ENCODE peak calls at places on chromosomes 11 and 22, in ten cellular contexts. L is epithelial cell of esophagus; J is left ventricle myocardium inferior; Q is GM06990; V is NCI-H1105; P is CD8-positive, alpha-beta T cell; Z is cardiac muscle cell; A is activated T-helper 1 cell treated with anti-CD3 and anti-CD28 coated beads, Interleukin-2, amount 50 U/mL, for 16 hours; Y is activated CD4-positive, CD25-positive, alpha-beta regulatory T cell treated with anti-CD3 and anti-CD28 coated beads, Interleukin-2, amount 50 U/mL, for 16 hours; S is activated CD4-positive, alpha-beta T cell treated with anti-CD3 and anti-CD28 coated beads, Interleukin-2, amount 10 ng/mL, durations not matched to agents 7 days and 5 days. C is an unnamed sample.

GRCh38 chr11:65380460-65381126 is 1.9 kb downstream of the SLC25A45 start:
- DNase-seq in L (no peak), J (no peak), Q (no peak), V (no peak), P (no peak), Z (no peak), A (no peak), Y (no peak), S (no peak), C (no peak)

GRCh38 chr11:18321622-18321990 is 334 bp downstream of the HPS5 start:
- DNase-seq in L (no peak), J (no peak), Q (no peak), V (no peak), P (no peak), Z (no peak), A (no peak), Y (no peak), S (no peak), C (no peak)

GRCh38 chr11:130428271-130428670 is at the start of gene ADAMTS8:
- DNase-seq in L (no peak), J (no peak), Q (no peak), V (peak; percentile 50), P (no peak), Z (no peak), A (no peak), Y (no peak), S (no peak), C (no peak)

GRCh38 chr22:47918276-47918928 is 1156.0 kb downstream of the TBC1D22A start:
- DNase-seq in L (no peak), J (no peak), Q (no peak), V (no peak), P (peak; percentile 13), Z (no peak), A (peak; percentile 1), Y (no peak), S (peak; percentile 49), C (no peak)

GRCh38 chr11:132898676-132899075 is 633.6 kb downstream of the OPCML start:
- DNase-seq in L (no peak), J (no peak), Q (no peak), V (no peak), P (no peak), Z (no peak), A (no peak), Y (no peak), S (no peak), C (no peak)

GRCh38 chr11:119529936-119530335 is 107.0 kb upstream of the THY1 start:
- DNase-seq in L (no peak), J (no peak), Q (no peak), V (no peak), P (no peak), Z (no peak), A (no peak), Y (no peak), S (no peak), C (no peak)

GRCh38 chr11:123069878-123070821 is 8.2 kb upstream of the HSPA8 start:
- DNase-seq in L (no peak), J (no peak), Q (no peak), V (no peak), P (no peak), Z (no peak), A (no peak), Y (no peak), S (peak; percentile 61), C (no peak)

GRCh38 chr11:32116668-32117067 is 25.8 kb downstream of the RCN1 start:
- DNase-seq in L (no peak), J (no peak), Q (no peak), V (no peak), P (no peak), Z (no peak), A (no peak), Y (no peak), S (no peak), C (no peak)

GRCh38 chr11:3022300-3022967 is 30.3 kb upstream of the NAP1L4 start:
- DNase-seq in L (peak; percentile 90), J (no peak), Q (peak; percentile 35), V (no peak), P (no peak), Z (peak; percentile 88), A (no peak), Y (no peak), S (peak; percentile 37), C (no peak)

GRCh38 chr22:26756675-26757293 is 99.4 kb downstream of the MIAT start:
- DNase-seq in L (peak; percentile 56), J (peak; percentile 55), Q (peak; percentile 56), V (no peak), P (peak; percentile 42), Z (peak; percentile 65), A (no peak), Y (no peak), S (peak; percentile 54), C (no peak)

GRCh38 chr11:112509300-112509699 is 248.6 kb upstream of the PLET1 start:
- DNase-seq in L (no peak), J (no peak), Q (no peak), V (no peak), P (no peak), Z (no peak), A (no peak), Y (no peak), S (no peak), C (no peak)

GRCh38 chr11:2562181-2562581 is 117.4 kb downstream of the KCNQ1 start:
- DNase-seq in L (no peak), J (peak; percentile 18), Q (no peak), V (no peak), P (no peak), Z (no peak), A (no peak), Y (no peak), S (no peak), C (no peak)

GRCh38 chr22:46146329-46146728 is 4.0 kb upstream of the PPARA start:
- DNase-seq in L (no peak), J (no peak), Q (no peak), V (no peak), P (no peak), Z (no peak), A (no peak), Y (no peak), S (no peak), C (no peak)

GRCh38 chr11:33452806-33453205 is 195.6 kb downstream of the HIPK3 start:
- DNase-seq in L (peak; percentile 77), J (no peak), Q (no peak), V (no peak), P (no peak), Z (peak; percentile 84), A (no peak), Y (no peak), S (no peak), C (peak; percentile 86)

GRCh38 chr11:93169950-93170561 is 27.7 kb downstream of the SLC36A4 start:
- DNase-seq in L (peak; percentile 59), J (no peak), Q (no peak), V (peak; percentile 23), P (no peak), Z (peak; percentile 43), A (no peak), Y (no peak), S (no peak), C (no peak)

GRCh38 chr22:33923660-33924246 is 3.5 kb upstream of the LARGE1 start:
- DNase-seq in L (peak; percentile 55), J (no peak), Q (no peak), V (peak; percentile 64), P (no peak), Z (peak; percentile 82), A (no peak), Y (no peak), S (peak; percentile 27), C (peak; percentile 63)

GRCh38 chr22:27801197-27801615 is 350 bp downstream of the MN1 start:
- DNase-seq in L (peak; percentile 60), J (peak; percentile 36), Q (no peak), V (no peak), P (no peak), Z (peak; percentile 54), A (no peak), Y (no peak), S (peak; percentile 24), C (no peak)

GRCh38 chr22:22703715-22704114 is 59.3 kb downstream of the GGTLC2 start:
- DNase-seq in L (no peak), J (no peak), Q (no peak), V (no peak), P (no peak), Z (peak; percentile 69), A (no peak), Y (no peak), S (no peak), C (no peak)

GRCh38 chr11:130560000-130560852 is 111.8 kb downstream of the ADAMTS15 start:
- DNase-seq in L (no peak), J (no peak), Q (no peak), V (no peak), P (no peak), Z (peak; percentile 26), A (no peak), Y (no peak), S (no peak), C (no peak)

GRCh38 chr11:102625163-102625562 is at the start of gene MMP20:
- DNase-seq in L (no peak), J (no peak), Q (no peak), V (no peak), P (no peak), Z (no peak), A (no peak), Y (no peak), S (no peak), C (no peak)

GRCh38 chr11:73384871-73385692 is 8.9 kb downstream of the RELT start:
- DNase-seq in L (no peak), J (peak; percentile 65), Q (peak; percentile 84), V (no peak), P (no peak), Z (no peak), A (no peak), Y (no peak), S (peak; percentile 49), C (no peak)

GRCh38 chr22:32839776-32840571 is 38.5 kb downstream of the TIMP3 start:
- DNase-seq in L (no peak), J (peak; percentile 44), Q (no peak), V (no peak), P (no peak), Z (peak; percentile 73), A (no peak), Y (no peak), S (no peak), C (no peak)

GRCh38 chr11:73186294-73186850 is 31.7 kb upstream of the P2RY2 start:
- DNase-seq in L (peak; percentile 99), J (no peak), Q (no peak), V (no peak), P (no peak), Z (no peak), A (no peak), Y (no peak), S (no peak), C (no peak)

GRCh38 chr11:68264741-68265540 is 6.8 kb downstream of the C11orf24 start:
- DNase-seq in L (no peak), J (no peak), Q (no peak), V (no peak), P (no peak), Z (no peak), A (no peak), Y (no peak), S (no peak), C (no peak)

GRCh38 chr11:1055109-1055703 is 18.7 kb upstream of the MUC6 start:
- DNase-seq in L (no peak), J (no peak), Q (peak; percentile 0), V (no peak), P (no peak), Z (no peak), A (no peak), Y (no peak), S (no peak), C (no peak)

C was measured in amniotic stem cell.